ENCODE peak calls at places on chromosomes 1 and 21, in six cellular contexts. X is GM12891, O is K562, B is H1, E is HepG2, L is GM12878. P is an unnamed sample.

GRCh38 chr1:236156512-236157208 is 14.3 kb downstream of the GPR137B start:
- DNase-seq in B (no peak), L (peak; percentile 99), E (no peak), O (no peak), X (peak; percentile 86), P (peak; percentile 86)

GRCh38 chr1:39317111-39317510 is 112.6 kb downstream of the MACF1 start:
- DNase-seq in L (no peak), O (no peak), X (no peak), B (no peak), E (no peak), P (no peak)

GRCh38 chr1:169869426-169869825 is 24.3 kb downstream of the SCYL3 start:
- DNase-seq in B (no peak), O (no peak), E (no peak), L (no peak), X (no peak), P (no peak)

GRCh38 chr1:34369701-34370455 is 193.2 kb downstream of the C1orf94 start:
- DNase-seq in E (no peak), B (no peak), O (no peak), L (no peak), X (no peak), P (no peak)

GRCh38 chr1:213104604-213105003 is 53.6 kb downstream of the RPS6KC1 start:
- DNase-seq in X (no peak), E (no peak), L (no peak), B (no peak), O (no peak), P (no peak)

GRCh38 chr1:236951672-236952071 is 52.6 kb downstream of the MT1HL1 start:
- DNase-seq in E (no peak), L (no peak), O (no peak), B (no peak), X (no peak), P (no peak)

GRCh38 chr1:151165281-151165737 is 393 bp downstream of the LYSMD1 start:
- DNase-seq in L (no peak), E (peak; percentile 19), B (no peak), X (no peak), O (peak; percentile 70), P (no peak)

GRCh38 chr1:219882116-219882515 is 46.2 kb downstream of the SLC30A10 start:
- DNase-seq in E (no peak), O (no peak), L (no peak), X (no peak), B (no peak), P (no peak)

GRCh38 chr21:43884012-43884860 is 19.2 kb downstream of the AGPAT3 start:
- DNase-seq in B (no peak), E (peak; percentile 73), L (no peak), X (peak; percentile 56), O (peak; percentile 97), P (no peak)

GRCh38 chr21:42063206-42063577 is 7.9 kb upstream of the UMODL1 start:
- DNase-seq in B (no peak), E (no peak), X (no peak), L (peak; percentile 36), O (no peak), P (no peak)

GRCh38 chr1:43552059-43552742 is 21.5 kb downstream of the PTPRF start:
- DNase-seq in O (no peak), B (no peak), L (no peak), X (no peak), E (no peak), P (no peak)

GRCh38 chr1:9825101-9826074 is 1.6 kb upstream of the CLSTN1 start:
- DNase-seq in B (peak; percentile 59), X (no peak), L (peak; percentile 20), E (peak; percentile 46), O (peak; percentile 45), P (no peak)

GRCh38 chr1:215958836-215959235 is 391.7 kb downstream of the KCTD3 start:
- DNase-seq in E (no peak), L (no peak), B (no peak), O (no peak), X (no peak), P (no peak)

GRCh38 chr1:40837601-40838000 is 24.6 kb downstream of the CITED4 start:
- DNase-seq in X (no peak), O (no peak), E (no peak), B (no peak), L (no peak), P (no peak)

GRCh38 chr1:40840526-40841323 is 21.4 kb downstream of the CITED4 start:
- DNase-seq in O (peak; percentile 90), X (no peak), B (no peak), E (no peak), L (no peak), P (no peak)

GRCh38 chr1:40839943-40840335 is 22.2 kb downstream of the CITED4 start:
- DNase-seq in B (no peak), O (no peak), L (no peak), E (no peak), X (no peak), P (no peak)

GRCh38 chr1:40838045-40838979 is 23.9 kb downstream of the CITED4 start:
- DNase-seq in B (no peak), O (peak; percentile 67), L (no peak), X (no peak), E (no peak), P (no peak)

GRCh38 chr1:40838980-40839942 is 22.9 kb downstream of the CITED4 start:
- DNase-seq in L (no peak), X (no peak), B (no peak), E (no peak), O (no peak), P (no peak)
- TF ChIP-seq POLR2A in L (no peak), X (no peak), B (no peak), E (no peak), O (no peak), P (no peak)

DNA sequence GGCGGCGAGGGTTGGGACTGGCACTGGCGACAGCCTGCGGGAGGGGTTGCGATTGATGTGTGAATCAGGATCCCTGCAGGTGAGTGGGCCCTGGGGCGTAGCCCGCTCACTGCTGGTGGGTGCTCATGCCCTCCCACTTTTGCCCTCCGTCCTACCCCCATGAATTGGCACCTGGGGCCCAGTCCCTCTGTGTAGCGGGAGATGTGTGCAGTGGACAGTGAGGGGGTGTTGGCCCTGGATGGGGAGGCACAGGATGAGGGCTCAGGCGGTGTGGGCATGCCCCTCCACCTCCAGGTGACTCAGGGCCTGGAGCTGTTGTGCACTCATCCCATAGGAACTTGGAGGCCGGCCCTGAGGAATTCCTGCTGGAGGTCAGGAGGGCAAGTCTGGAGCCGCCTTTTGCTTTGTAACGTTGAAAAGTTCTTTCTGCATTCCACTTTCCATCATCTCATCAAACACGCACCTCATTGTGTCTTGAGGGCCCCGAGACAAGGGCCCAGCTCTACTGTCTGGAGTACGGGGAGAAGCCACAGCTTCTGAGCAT is 3.0 kb downstream of the PEAR1 start:
- DNase-seq in B (peak; percentile 63), E (peak; percentile 53), L (no peak), O (no peak), X (no peak), P (no peak)
- TF ChIP-seq TAF1 in B (no peak), E (no peak), L (no peak), O (no peak), X (no peak), P (no peak)

DNA sequence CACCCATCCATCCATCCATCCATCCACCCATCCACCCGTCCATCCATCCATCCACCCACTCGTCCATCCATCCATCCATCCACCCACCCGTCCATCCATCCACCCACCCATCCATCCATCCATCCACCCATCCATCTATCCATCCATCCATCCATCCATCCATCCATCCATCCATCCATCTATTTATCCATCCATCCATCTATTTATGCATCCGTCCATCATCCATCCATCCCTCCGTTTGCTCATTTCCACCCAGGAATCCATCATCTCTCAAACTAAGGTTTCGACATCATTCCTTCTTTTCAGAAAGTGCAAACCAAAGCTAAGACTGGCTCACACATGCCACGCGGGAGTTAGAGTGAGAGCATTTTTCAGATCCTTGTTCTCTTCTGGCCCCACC is 52.8 kb upstream of the POFUT2 start:
- DNase-seq in B (no peak), L (no peak), E (no peak), X (no peak), O (no peak), P (no peak)
- TF ChIP-seq POLR2A in B (no peak), L (no peak), E (no peak), X (no peak), O (no peak), P (no peak)

GRCh38 chr1:84095308-84095707 is 48.8 kb upstream of the PRKACB start:
- DNase-seq in O (no peak), E (no peak), X (no peak), L (no peak), B (no peak), P (no peak)

GRCh38 chr1:84103197-84103992 is 40.7 kb upstream of the PRKACB start:
- DNase-seq in O (peak; percentile 81), E (peak; percentile 37), L (no peak), B (no peak), X (no peak), P (no peak)

GRCh38 chr1:84096121-84096635 is 47.9 kb upstream of the PRKACB start:
- DNase-seq in L (no peak), X (no peak), O (no peak), B (no peak), E (no peak), P (no peak)

DNA sequence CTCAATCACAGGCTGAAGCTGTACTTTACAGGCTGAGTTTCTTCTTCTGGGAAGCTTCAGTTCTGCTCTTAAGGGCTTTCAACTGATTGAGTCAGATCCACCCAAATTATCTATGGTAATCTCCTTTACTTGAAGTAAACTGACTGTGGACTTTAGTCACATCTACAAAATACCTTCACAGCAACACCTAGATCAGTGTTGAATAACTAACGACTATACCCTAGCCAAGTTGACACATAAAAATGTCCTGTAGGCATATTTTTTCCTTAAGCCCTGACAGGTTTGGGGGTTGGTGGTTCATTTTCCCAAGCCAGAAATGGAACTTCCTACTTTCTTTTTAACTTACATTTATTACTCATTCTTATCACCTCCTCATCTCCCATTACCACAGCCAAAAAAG is 42.9 kb upstream of the PRKACB start:
- DNase-seq in X (no peak), B (no peak), E (no peak), L (no peak), O (no peak), P (no peak)
- TF ChIP-seq TAF1 in X (no peak), B (no peak), E (no peak), L (no peak), O (no peak), P (no peak)

GRCh38 chr1:113759341-113760101 is at the start of gene PHTF1:
- DNase-seq in E (peak; percentile 52), L (no peak), X (peak; percentile 57), O (peak; percentile 92), B (peak; percentile 53), P (peak; percentile 61)
- TF ChIP-seq POLR2A in E (peak; percentile 91), L (peak; percentile 89), X (peak; percentile 92), O (peak; percentile 97), B (peak; percentile 96), P (peak; percentile 94)

P was measured in GM12892.